ENCODE peak calls at places on chromosome 4, in five cellular contexts. A is HCT116, D is SK-N-SH, L is PC-3, H is MM.1S. G is an unnamed sample.

GRCh38 chr4:42708625-42709024 is 51.7 kb upstream of the ATP8A1 start:
- DNase-seq in A (no peak), D (no peak), L (no peak), H (no peak), G (no peak)

GRCh38 chr4:3431446-3431993 is 10.2 kb upstream of the HGFAC start:
- DNase-seq in A (no peak), D (no peak), L (no peak), H (no peak), G (no peak)

GRCh38 chr4:37549003-37549402 is 137.2 kb downstream of the RELL1 start:
- DNase-seq in A (no peak), D (no peak), L (peak; percentile 91), H (no peak), G (no peak)

GRCh38 chr4:108492816-108493595 is 127.4 kb upstream of the RPL34 start:
- DNase-seq in A (peak; percentile 21), D (peak; percentile 19), L (peak; percentile 4), H (peak; percentile 73), G (peak; percentile 75)

GRCh38 chr4:140603286-140603685 is 34.5 kb upstream of the UCP1 start:
- DNase-seq in A (no peak), D (no peak), L (no peak), H (no peak), G (no peak)

GRCh38 chr4:142721187-142721586 is 124.9 kb downstream of the INPP4B start:
- DNase-seq in A (no peak), D (no peak), L (peak; percentile 91), H (no peak), G (no peak)

GRCh38 chr4:3041192-3042142 is 32.9 kb downstream of the HTT-AS start:
- DNase-seq in A (no peak), D (peak; percentile 62), L (peak; percentile 63), H (peak; percentile 38), G (no peak)

GRCh38 chr4:13322681-13323101 is 161.4 kb downstream of the RAB28 start:
- DNase-seq in A (no peak), D (no peak), L (no peak), H (no peak), G (no peak)

GRCh38 chr4:165204462-165204830 is 2.9 kb upstream of the KLHL2 start:
- DNase-seq in A (no peak), D (no peak), L (peak; percentile 69), H (no peak), G (no peak)

GRCh38 chr4:140720387-140721087 is 35.6 kb downstream of the TBC1D9 start:
- DNase-seq in A (no peak), D (no peak), L (no peak), H (peak; percentile 48), G (no peak)

GRCh38 chr4:121633642-121634041 is 63.1 kb downstream of the ANXA5 start:
- DNase-seq in A (no peak), D (no peak), L (no peak), H (no peak), G (no peak)

GRCh38 chr4:64248151-64248550 is 161.1 kb downstream of the TECRL start:
- DNase-seq in A (no peak), D (no peak), L (no peak), H (no peak), G (no peak)

GRCh38 chr4:1503583-1504471 is 97.6 kb upstream of the NKX1-1 start:
- DNase-seq in A (no peak), D (peak; percentile 57), L (no peak), H (no peak), G (no peak)

GRCh38 chr4:67680568-67681222 is 20.3 kb downstream of the UBA6 start:
- DNase-seq in A (no peak), D (no peak), L (peak; percentile 25), H (no peak), G (no peak)

GRCh38 chr4:42371306-42372063 is 25.8 kb upstream of the SHISA3 start:
- DNase-seq in A (peak; percentile 33), D (peak; percentile 77), L (peak; percentile 77), H (peak; percentile 59), G (peak; percentile 29)

GRCh38 chr4:122450847-122451246 is 5.7 kb downstream of the IL2 start:
- DNase-seq in A (peak; percentile 73), D (no peak), L (peak; percentile 62), H (no peak), G (peak; percentile 74)

GRCh38 chr4:56330691-56331090 is 56.6 kb downstream of the AASDH start:
- DNase-seq in A (no peak), D (no peak), L (no peak), H (no peak), G (peak; percentile 66)

GRCh38 chr4:107219681-107220080 is 183.6 kb upstream of the DKK2 start:
- DNase-seq in A (no peak), D (no peak), L (no peak), H (no peak), G (no peak)

GRCh38 chr4:164572877-164573279 is 181.1 kb upstream of the SMIM31 start:
- DNase-seq in A (peak; percentile 38), D (no peak), L (peak; percentile 80), H (no peak), G (no peak)

GRCh38 chr4:6272863-6273660 is 3.4 kb downstream of the WFS1 start:
- DNase-seq in A (no peak), D (peak; percentile 69), L (peak; percentile 80), H (no peak), G (no peak)

GRCh38 chr4:5366421-5366820 is 315.1 kb downstream of the STK32B start:
- DNase-seq in A (no peak), D (no peak), L (peak; percentile 94), H (no peak), G (no peak)

GRCh38 chr4:95161781-95162469 is 386.8 kb downstream of the UNC5C start:
- DNase-seq in A (no peak), D (no peak), L (no peak), H (no peak), G (no peak)

GRCh38 chr4:74623041-74623440 is 171.3 kb downstream of the BTC start:
- DNase-seq in A (peak; percentile 82), D (peak; percentile 5), L (peak; percentile 77), H (peak; percentile 69), G (peak; percentile 45)

GRCh38 chr4:124970011-124970410 is 257.5 kb upstream of the ANKRD50 start:
- DNase-seq in A (no peak), D (no peak), L (peak; percentile 17), H (no peak), G (no peak)

GRCh38 chr4:42750091-42750490 is 93.2 kb upstream of the ATP8A1 start:
- DNase-seq in A (no peak), D (peak; percentile 39), L (peak; percentile 31), H (peak; percentile 28), G (no peak)

GRCh38 chr4:8010618-8011017 is 71.0 kb upstream of the AFAP1 start:
- DNase-seq in A (no peak), D (peak; percentile 96), L (no peak), H (no peak), G (peak; percentile 71)

GRCh38 chr4:26108024-26108423 is 194.0 kb downstream of the SMIM20 start:
- DNase-seq in A (no peak), D (no peak), L (no peak), H (no peak), G (no peak)

GRCh38 chr4:107037188-107037587 is 1.1 kb upstream of the DKK2 start:
- DNase-seq in A (no peak), D (peak; percentile 67), L (peak; percentile 4), H (no peak), G (peak; percentile 83)

GRCh38 chr4:125985856-125986255 is 671.1 kb downstream of the FAT4 start:
- DNase-seq in A (no peak), D (no peak), L (no peak), H (peak; percentile 89), G (no peak)

GRCh38 chr4:157265281-157265680 is 44.8 kb downstream of the GRIA2 start:
- DNase-seq in A (peak; percentile 16), D (no peak), L (peak; percentile 72), H (no peak), G (peak; percentile 37)

GRCh38 chr4:120211408-120212015 is 144.9 kb upstream of the MAD2L1 start:
- DNase-seq in A (no peak), D (no peak), L (no peak), H (no peak), G (no peak)

GRCh38 chr4:120202222-120202621 is 135.6 kb upstream of the MAD2L1 start:
- DNase-seq in A (no peak), D (no peak), L (no peak), H (no peak), G (no peak)

GRCh38 chr4:120209706-120210105 is 143.1 kb upstream of the MAD2L1 start:
- DNase-seq in A (no peak), D (no peak), L (no peak), H (no peak), G (no peak)

DNA sequence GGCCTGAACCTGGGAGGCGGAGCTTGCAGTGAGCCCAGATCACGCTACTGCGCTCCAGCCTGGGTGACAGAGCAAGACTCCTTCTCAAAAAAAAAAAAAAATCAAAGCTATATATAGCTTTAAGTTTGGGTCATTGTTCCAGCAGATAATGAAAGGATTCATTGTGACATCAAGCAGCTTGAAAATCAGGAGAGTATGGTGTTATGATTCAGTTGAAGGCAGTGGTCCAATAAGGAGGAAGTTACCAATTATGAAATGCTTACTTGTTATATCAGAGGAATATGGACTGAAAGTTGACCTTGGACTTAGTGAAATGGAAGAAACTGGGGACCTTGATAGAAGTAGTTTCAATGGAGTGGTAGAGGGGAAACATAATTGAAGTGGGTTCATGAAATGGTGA is 140.4 kb upstream of the MAD2L1 start:
- DNase-seq in A (no peak), D (no peak), L (no peak), H (no peak), G (no peak)
- H3K9ac ChIP-seq in A (no peak overlapping the region), D (no peak overlapping the region), L (no peak overlapping the region), H (no peak overlapping the region), G (no peak overlapping the region)

DNA sequence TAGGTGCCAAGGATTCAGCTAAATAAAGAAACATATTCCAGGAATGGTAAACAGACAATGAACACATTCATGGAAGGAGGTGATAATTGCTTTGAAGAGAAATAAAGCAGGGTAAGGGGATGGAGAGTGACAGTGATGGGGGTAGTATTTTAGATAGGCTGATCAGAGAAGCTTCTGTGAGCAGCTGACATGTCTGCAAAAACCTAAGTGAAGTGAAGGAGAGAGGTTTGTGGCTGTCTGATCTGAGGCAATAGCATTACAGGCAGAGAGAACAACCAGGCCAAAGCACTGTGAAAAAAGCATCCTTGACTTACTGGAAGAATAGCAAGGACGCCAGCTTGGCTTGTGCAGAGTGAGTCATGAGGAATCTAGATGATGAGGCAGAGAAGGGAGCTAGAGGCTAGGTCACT is 271.9 kb upstream of the GATB start:
- DNase-seq in A (no peak), D (no peak), L (peak; percentile 36), H (no peak), G (no peak)
- TF ChIP-seq EZH2phosphoT487 in A (no peak), D (no peak), L (no peak), H (no peak), G (no peak)

GRCh38 chr4:24913099-24913445 is 230 bp upstream of the CCDC149 start:
- DNase-seq in A (no peak), D (no peak), L (no peak), H (no peak), G (no peak)

GRCh38 chr4:24912252-24913098 is at the start of gene CCDC149:
- DNase-seq in A (peak; percentile 56), D (peak; percentile 86), L (peak; percentile 79), H (peak; percentile 62), G (peak; percentile 89)

GRCh38 chr4:24914460-24914859 is 1.6 kb upstream of the CCDC149 start:
- DNase-seq in A (no peak), D (no peak), L (no peak), H (no peak), G (no peak)

GRCh38 chr4:24917076-24917856 is 4.4 kb upstream of the CCDC149 start:
- DNase-seq in A (no peak), D (no peak), L (no peak), H (no peak), G (peak; percentile 38)

GRCh38 chr4:24915121-24915922 is 2.5 kb upstream of the CCDC149 start:
- DNase-seq in A (no peak), D (no peak), L (peak; percentile 22), H (no peak), G (peak; percentile 49)
- TF ChIP-seq CTCF in A (peak; percentile 16), D (peak; percentile 19), L (peak; percentile 24), H (no peak), G (peak; percentile 42)

GRCh38 chr4:154490261-154490588 is 1.4 kb downstream of the DCHS2 start:
- DNase-seq in A (no peak), D (no peak), L (no peak), H (no peak), G (peak; percentile 46)
- H3K9ac ChIP-seq in A (no peak overlapping the region), D (no peak overlapping the region), L (no peak overlapping the region), H (no peak overlapping the region), G (no peak overlapping the region)

G was measured in neural progenitor cell.